ENCODE peak calls at places on chromosomes 11 and 22, in five cellular contexts. One of them, this sample, is unnamed.

GRCh38 chr11:124041254-124041653 is at the start of gene OR10G7:
- DNase-seq in cardiac fibroblast: no peak
- DNase-seq in activated CD8-positive, alpha-beta T cell treated with anti-CD3 and anti-CD28 coated beads for 36 hours: no peak
- DNase-seq in heart right ventricle: no peak
- DNase-seq in GM10248: no peak
- DNase-seq in this sample: no peak

GRCh38 chr11:27392715-27393114 is 29.7 kb upstream of the CCDC34 start:
- DNase-seq in heart right ventricle: no peak
- DNase-seq in GM10248: no peak
- DNase-seq in activated CD8-positive, alpha-beta T cell treated with anti-CD3 and anti-CD28 coated beads for 36 hours: no peak
- DNase-seq in cardiac fibroblast: peak
- DNase-seq in this sample: peak

GRCh38 chr11:119863811-119864601 is 135.0 kb upstream of the NECTIN1 start:
- DNase-seq in heart right ventricle: no peak
- DNase-seq in cardiac fibroblast: no peak
- DNase-seq in GM10248: no peak
- DNase-seq in activated CD8-positive, alpha-beta T cell treated with anti-CD3 and anti-CD28 coated beads for 36 hours: no peak
- DNase-seq in this sample: no peak

GRCh38 chr22:19011075-19011474 is 75.0 kb upstream of the PRODH start:
- DNase-seq in activated CD8-positive, alpha-beta T cell treated with anti-CD3 and anti-CD28 coated beads for 36 hours: no peak
- DNase-seq in cardiac fibroblast: no peak
- DNase-seq in GM10248: no peak
- DNase-seq in heart right ventricle: no peak
- DNase-seq in this sample: no peak

GRCh38 chr22:45604239-45604711 is 67.4 kb upstream of the ATXN10 start:
- DNase-seq in cardiac fibroblast: no peak
- DNase-seq in GM10248: no peak
- DNase-seq in activated CD8-positive, alpha-beta T cell treated with anti-CD3 and anti-CD28 coated beads for 36 hours: no peak
- DNase-seq in heart right ventricle: no peak
- DNase-seq in this sample: peak

GRCh38 chr11:73227571-73228211 is 9.6 kb downstream of the P2RY2 start:
- DNase-seq in heart right ventricle: no peak
- DNase-seq in activated CD8-positive, alpha-beta T cell treated with anti-CD3 and anti-CD28 coated beads for 36 hours: no peak
- DNase-seq in GM10248: no peak
- DNase-seq in cardiac fibroblast: no peak
- DNase-seq in this sample: no peak

GRCh38 chr11:102933627-102934026 is 21.9 kb downstream of the MMP13 start:
- DNase-seq in GM10248: no peak
- DNase-seq in cardiac fibroblast: no peak
- DNase-seq in heart right ventricle: no peak
- DNase-seq in activated CD8-positive, alpha-beta T cell treated with anti-CD3 and anti-CD28 coated beads for 36 hours: no peak
- DNase-seq in this sample: no peak

GRCh38 chr11:109960831-109961230 is 132.4 kb upstream of the ZC3H12C start:
- DNase-seq in activated CD8-positive, alpha-beta T cell treated with anti-CD3 and anti-CD28 coated beads for 36 hours: no peak
- DNase-seq in GM10248: no peak
- DNase-seq in heart right ventricle: peak
- DNase-seq in cardiac fibroblast: peak
- DNase-seq in this sample: peak

GRCh38 chr22:19596680-19597398 is 72.6 kb upstream of the CLDN5 start:
- DNase-seq in heart right ventricle: no peak
- DNase-seq in activated CD8-positive, alpha-beta T cell treated with anti-CD3 and anti-CD28 coated beads for 36 hours: no peak
- DNase-seq in cardiac fibroblast: no peak
- DNase-seq in GM10248: no peak
- DNase-seq in this sample: no peak

GRCh38 chr22:36946436-36947158 is 33.2 kb downstream of the CSF2RB start:
- DNase-seq in heart right ventricle: no peak
- DNase-seq in cardiac fibroblast: peak
- DNase-seq in GM10248: peak
- DNase-seq in activated CD8-positive, alpha-beta T cell treated with anti-CD3 and anti-CD28 coated beads for 36 hours: no peak
- DNase-seq in this sample: no peak

GRCh38 chr11:61279934-61280656 is 15.0 kb downstream of the VWCE start:
- DNase-seq in activated CD8-positive, alpha-beta T cell treated with anti-CD3 and anti-CD28 coated beads for 36 hours: no peak
- DNase-seq in cardiac fibroblast: no peak
- DNase-seq in GM10248: no peak
- DNase-seq in heart right ventricle: no peak
- DNase-seq in this sample: no peak

GRCh38 chr11:33716236-33716635 is 15.6 kb upstream of the C11orf91 start:
- DNase-seq in GM10248: no peak
- DNase-seq in heart right ventricle: no peak
- DNase-seq in activated CD8-positive, alpha-beta T cell treated with anti-CD3 and anti-CD28 coated beads for 36 hours: peak
- DNase-seq in cardiac fibroblast: peak
- DNase-seq in this sample: peak

GRCh38 chr22:40691532-40691931 is 12.2 kb downstream of the MCHR1 start:
- DNase-seq in heart right ventricle: no peak
- DNase-seq in activated CD8-positive, alpha-beta T cell treated with anti-CD3 and anti-CD28 coated beads for 36 hours: no peak
- DNase-seq in GM10248: no peak
- DNase-seq in cardiac fibroblast: no peak
- DNase-seq in this sample: no peak

GRCh38 chr22:44543362-44543761 is 45.3 kb upstream of the RTL6 start:
- DNase-seq in cardiac fibroblast: no peak
- DNase-seq in heart right ventricle: no peak
- DNase-seq in GM10248: peak
- DNase-seq in activated CD8-positive, alpha-beta T cell treated with anti-CD3 and anti-CD28 coated beads for 36 hours: no peak
- DNase-seq in this sample: no peak

GRCh38 chr11:2399488-2400068 is 972 bp upstream of the TSSC4 start:
- DNase-seq in activated CD8-positive, alpha-beta T cell treated with anti-CD3 and anti-CD28 coated beads for 36 hours: peak
- DNase-seq in GM10248: no peak
- DNase-seq in heart right ventricle: no peak
- DNase-seq in cardiac fibroblast: peak
- DNase-seq in this sample: no peak

GRCh38 chr11:70650075-70650909 is 252.0 kb downstream of the CTTN start:
- DNase-seq in GM10248: peak
- DNase-seq in activated CD8-positive, alpha-beta T cell treated with anti-CD3 and anti-CD28 coated beads for 36 hours: peak
- DNase-seq in cardiac fibroblast: peak
- DNase-seq in heart right ventricle: peak
- DNase-seq in this sample: peak

GRCh38 chr11:67732045-67732787 is 57.8 kb upstream of the ALDH3B2 start:
- DNase-seq in heart right ventricle: no peak
- DNase-seq in GM10248: peak
- DNase-seq in cardiac fibroblast: no peak
- DNase-seq in activated CD8-positive, alpha-beta T cell treated with anti-CD3 and anti-CD28 coated beads for 36 hours: peak
- DNase-seq in this sample: no peak

GRCh38 chr11:63212742-63213141 is 30.7 kb downstream of the SLC22A25 start:
- DNase-seq in activated CD8-positive, alpha-beta T cell treated with anti-CD3 and anti-CD28 coated beads for 36 hours: peak
- DNase-seq in GM10248: peak
- DNase-seq in cardiac fibroblast: peak
- DNase-seq in heart right ventricle: no peak
- DNase-seq in this sample: peak
- TF ChIP-seq CTCF in activated CD8-positive, alpha-beta T cell treated with anti-CD3 and anti-CD28 coated beads for 36 hours: peak
- TF ChIP-seq CTCF in GM10248: peak
- TF ChIP-seq CTCF in cardiac fibroblast: peak
- TF ChIP-seq CTCF in heart right ventricle: peak
- TF ChIP-seq CTCF in this sample: peak

GRCh38 chr22:30245985-30246901 is at the start of gene LIF:
- DNase-seq in cardiac fibroblast: peak
- DNase-seq in GM10248: peak
- DNase-seq in activated CD8-positive, alpha-beta T cell treated with anti-CD3 and anti-CD28 coated beads for 36 hours: peak
- DNase-seq in heart right ventricle: no peak
- DNase-seq in this sample: peak
- TF ChIP-seq CTCF in cardiac fibroblast: no peak
- TF ChIP-seq CTCF in GM10248: peak
- TF ChIP-seq CTCF in activated CD8-positive, alpha-beta T cell treated with anti-CD3 and anti-CD28 coated beads for 36 hours: no peak
- TF ChIP-seq CTCF in heart right ventricle: no peak
- TF ChIP-seq CTCF in this sample: peak

DNA sequence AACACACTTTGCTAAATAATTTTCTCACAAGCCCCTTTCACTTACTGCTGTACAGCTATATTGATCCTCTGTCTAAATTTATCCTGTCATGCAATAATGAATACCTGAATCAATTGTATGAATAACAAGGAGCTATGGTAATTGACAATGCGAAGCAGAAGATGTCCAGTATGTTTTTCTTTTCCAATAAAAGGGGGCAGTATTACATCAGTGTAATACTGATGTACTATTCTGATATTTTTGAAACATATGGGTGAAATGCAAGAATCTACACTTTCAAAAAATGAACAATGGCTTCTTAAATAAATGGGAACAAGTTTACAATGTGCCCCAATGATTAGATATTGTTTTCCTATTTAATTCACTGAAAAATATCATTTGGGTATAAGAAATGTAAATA is 315.1 kb downstream of the SOX6 start:
- DNase-seq in cardiac fibroblast: no peak
- DNase-seq in activated CD8-positive, alpha-beta T cell treated with anti-CD3 and anti-CD28 coated beads for 36 hours: no peak
- DNase-seq in GM10248: no peak
- DNase-seq in heart right ventricle: no peak
- DNase-seq in this sample: no peak
- TF ChIP-seq CTCF in cardiac fibroblast: no peak
- TF ChIP-seq CTCF in activated CD8-positive, alpha-beta T cell treated with anti-CD3 and anti-CD28 coated beads for 36 hours: no peak
- TF ChIP-seq CTCF in GM10248: no peak
- TF ChIP-seq CTCF in heart right ventricle: no peak
- TF ChIP-seq CTCF in this sample: no peak

DNA sequence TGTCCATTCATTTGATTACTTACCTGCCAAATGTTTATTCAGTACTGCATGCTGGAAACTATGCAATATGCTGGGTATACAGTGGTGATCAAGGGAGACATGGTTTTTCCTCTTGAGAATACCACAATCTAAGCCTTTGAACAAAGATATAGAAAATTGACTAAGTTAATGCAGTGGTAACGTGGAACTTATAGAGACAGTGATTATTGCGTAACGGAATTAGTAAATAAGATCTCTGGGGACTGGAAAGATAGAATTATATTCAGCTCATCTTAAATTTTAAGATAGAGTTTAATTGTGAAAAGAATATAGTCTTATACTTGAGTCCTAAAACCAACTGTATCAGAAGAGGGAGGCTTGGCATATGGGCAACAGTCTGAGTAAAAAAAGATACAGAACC is 129.5 kb downstream of the UVRAG start:
- DNase-seq in activated CD8-positive, alpha-beta T cell treated with anti-CD3 and anti-CD28 coated beads for 36 hours: no peak
- DNase-seq in heart right ventricle: no peak
- DNase-seq in cardiac fibroblast: no peak
- DNase-seq in GM10248: no peak
- DNase-seq in this sample: no peak
- TF ChIP-seq CTCF in activated CD8-positive, alpha-beta T cell treated with anti-CD3 and anti-CD28 coated beads for 36 hours: no peak
- TF ChIP-seq CTCF in heart right ventricle: no peak
- TF ChIP-seq CTCF in cardiac fibroblast: no peak
- TF ChIP-seq CTCF in GM10248: no peak
- TF ChIP-seq CTCF in this sample: no peak

GRCh38 chr22:17120711-17121234 is 387 bp downstream of the TMEM121B start:
- DNase-seq in heart right ventricle: no peak
- DNase-seq in GM10248: no peak
- DNase-seq in cardiac fibroblast: no peak
- DNase-seq in activated CD8-positive, alpha-beta T cell treated with anti-CD3 and anti-CD28 coated beads for 36 hours: peak
- DNase-seq in this sample: no peak

GRCh38 chr22:17118342-17118741 is 2.8 kb downstream of the TMEM121B start:
- DNase-seq in GM10248: no peak
- DNase-seq in cardiac fibroblast: no peak
- DNase-seq in heart right ventricle: no peak
- DNase-seq in activated CD8-positive, alpha-beta T cell treated with anti-CD3 and anti-CD28 coated beads for 36 hours: no peak
- DNase-seq in this sample: no peak

GRCh38 chr22:17120281-17120680 is 879 bp downstream of the TMEM121B start:
- DNase-seq in cardiac fibroblast: peak
- DNase-seq in GM10248: peak
- DNase-seq in activated CD8-positive, alpha-beta T cell treated with anti-CD3 and anti-CD28 coated beads for 36 hours: peak
- DNase-seq in heart right ventricle: peak
- DNase-seq in this sample: no peak

GRCh38 chr22:17117890-17118289 is 3.3 kb downstream of the TMEM121B start:
- DNase-seq in cardiac fibroblast: no peak
- DNase-seq in GM10248: no peak
- DNase-seq in heart right ventricle: no peak
- DNase-seq in activated CD8-positive, alpha-beta T cell treated with anti-CD3 and anti-CD28 coated beads for 36 hours: peak
- DNase-seq in this sample: no peak

DNA sequence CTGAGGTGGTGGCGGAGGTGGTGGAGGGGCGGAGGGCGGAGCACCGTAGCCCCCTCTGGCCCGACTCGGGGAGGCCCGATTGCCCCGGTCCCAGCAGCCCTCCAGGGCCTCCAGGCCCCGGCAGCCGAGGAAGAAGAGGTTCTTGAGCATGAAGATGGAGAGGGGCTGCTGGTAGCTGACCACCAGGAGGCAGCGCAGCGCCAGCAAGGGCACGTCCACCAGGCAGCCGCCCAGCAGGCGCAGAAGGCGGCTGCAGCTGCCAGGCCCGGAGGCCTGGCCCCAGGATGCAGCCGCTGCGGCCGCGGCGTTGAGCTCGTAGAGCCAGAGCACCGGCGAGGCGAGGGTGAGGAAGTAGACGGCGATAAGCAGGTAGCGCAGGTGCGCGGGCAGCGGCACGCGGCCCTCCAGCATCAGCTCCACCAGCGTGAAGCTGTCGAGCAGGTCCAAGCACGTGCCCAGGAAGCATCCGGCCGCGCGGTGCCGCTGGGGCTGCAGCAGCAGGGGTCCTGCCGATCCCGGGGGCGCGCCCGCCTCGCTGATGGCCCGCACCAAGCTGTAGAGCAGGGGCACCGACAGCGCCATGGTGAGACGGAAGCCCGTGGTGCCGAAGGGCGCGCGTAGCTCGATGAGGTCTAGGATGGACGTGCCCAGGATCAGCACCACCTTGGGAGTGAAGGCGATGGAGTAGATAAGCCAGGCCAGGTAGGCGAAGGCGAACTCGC is 1.5 kb downstream of the TMEM121B start:
- DNase-seq in GM10248: no peak
- DNase-seq in heart right ventricle: peak
- DNase-seq in cardiac fibroblast: peak
- DNase-seq in activated CD8-positive, alpha-beta T cell treated with anti-CD3 and anti-CD28 coated beads for 36 hours: peak
- DNase-seq in this sample: no peak
- TF ChIP-seq CTCF in GM10248: no peak
- TF ChIP-seq CTCF in heart right ventricle: peak
- TF ChIP-seq CTCF in cardiac fibroblast: peak
- TF ChIP-seq CTCF in activated CD8-positive, alpha-beta T cell treated with anti-CD3 and anti-CD28 coated beads for 36 hours: peak
- TF ChIP-seq CTCF in this sample: peak

DNA sequence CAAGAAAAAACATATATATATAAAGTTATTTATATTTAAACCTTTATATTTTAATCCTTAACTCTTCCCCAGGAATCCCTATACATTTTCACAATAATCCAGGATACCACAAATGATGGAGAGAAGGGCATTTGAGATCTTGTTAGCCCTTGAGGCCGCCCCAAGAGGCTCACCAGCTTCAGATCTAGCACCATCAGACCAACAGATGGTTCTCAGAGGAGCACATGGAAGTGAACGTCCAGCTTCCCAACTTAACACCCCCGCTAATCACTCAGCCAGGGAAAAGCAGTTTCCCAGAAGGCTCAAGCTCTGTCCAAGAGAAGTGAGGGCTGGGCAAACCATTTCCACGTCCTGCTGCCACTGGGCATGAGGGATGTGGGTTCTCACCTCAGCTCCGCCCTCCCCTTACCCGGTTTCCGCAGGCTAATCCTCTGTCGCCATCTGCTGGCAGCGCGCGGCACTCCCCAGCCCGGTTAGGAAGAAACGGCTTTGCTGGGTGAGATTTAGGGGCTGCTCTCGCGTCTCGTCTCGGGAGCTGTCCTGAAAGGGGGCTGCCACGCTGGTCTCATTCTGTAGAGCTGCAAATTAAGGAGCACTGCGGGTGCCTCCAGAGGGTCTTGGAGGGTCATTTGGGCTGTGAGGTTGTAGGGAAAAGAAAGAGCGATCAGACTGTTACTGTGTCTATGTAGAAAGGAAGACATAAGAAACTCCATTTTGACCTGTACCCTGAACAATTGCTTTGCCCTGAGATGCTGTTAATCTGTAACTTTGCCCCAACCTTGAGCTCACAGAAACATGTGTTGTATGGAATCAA is 6.8 kb upstream of the FAM111A start:
- DNase-seq in activated CD8-positive, alpha-beta T cell treated with anti-CD3 and anti-CD28 coated beads for 36 hours: peak
- DNase-seq in GM10248: peak
- DNase-seq in cardiac fibroblast: peak
- DNase-seq in heart right ventricle: peak
- DNase-seq in this sample: peak
- TF ChIP-seq CTCF in activated CD8-positive, alpha-beta T cell treated with anti-CD3 and anti-CD28 coated beads for 36 hours: peak
- TF ChIP-seq CTCF in GM10248: peak
- TF ChIP-seq CTCF in cardiac fibroblast: peak
- TF ChIP-seq CTCF in heart right ventricle: peak
- TF ChIP-seq CTCF in this sample: peak

This sample was measured in HFFc6.